ENCODE peak calls at places on chromosomes 13 and 19, in seven cellular contexts. V is H1, O is HCT116, T is K562, L is SK-N-SH, A is HepG2, N is GM12878. U is an unnamed sample.

GRCh38 chr19:29318581-29318980 is 105.6 kb upstream of the UQCRFS1 start:
- DNase-seq in N (no peak), T (no peak), O (no peak), A (no peak), V (no peak), L (no peak), U (no peak)

GRCh38 chr19:23932878-23933277 is 18.2 kb downstream of the ZNF726 start:
- DNase-seq in N (no peak), L (no peak), O (no peak), T (no peak), A (no peak), V (no peak), U (no peak)

GRCh38 chr13:108496364-108497215 is 132.8 kb upstream of the MYO16 start:
- DNase-seq in O (no peak), A (no peak), N (no peak), T (peak), L (peak), V (peak), U (no peak)

GRCh38 chr13:71866173-71867091 is 572 bp downstream of the DACH1 start:
- DNase-seq in O (no peak), L (peak), N (no peak), V (peak), T (no peak), A (no peak), U (no peak)

GRCh38 chr19:13906525-13906904 is 514 bp downstream of the CC2D1A start:
- DNase-seq in V (no peak), O (no peak), N (no peak), T (peak), L (peak), A (peak), U (peak)

GRCh38 chr13:48165063-48165462 is 67.9 kb upstream of the ITM2B start:
- DNase-seq in T (no peak), N (no peak), A (no peak), O (no peak), L (no peak), V (no peak), U (no peak)

GRCh38 chr13:27830010-27830409 is 37.7 kb downstream of the GSX1 start:
- DNase-seq in T (peak), O (peak), A (no peak), L (peak), V (peak), N (no peak), U (peak)

GRCh38 chr19:1907563-1908363 is 2.6 kb downstream of the ADAT3 start:
- DNase-seq in A (peak), T (peak), L (no peak), V (no peak), O (no peak), N (no peak), U (no peak)

GRCh38 chr19:41403181-41403970 is 5.8 kb downstream of the BCKDHA start:
- DNase-seq in O (no peak), A (no peak), T (no peak), V (no peak), N (no peak), L (no peak), U (no peak)

GRCh38 chr13:65854431-65854830 is 1375.7 kb downstream of the PCDH9 start:
- DNase-seq in T (no peak), O (no peak), L (no peak), A (no peak), V (no peak), N (no peak), U (no peak)

GRCh38 chr13:49731766-49732165 is 40.5 kb upstream of the EBPL start:
- DNase-seq in L (no peak), V (no peak), T (no peak), O (no peak), A (no peak), N (no peak), U (no peak)

GRCh38 chr19:55232986-55233385 is 4.4 kb upstream of the TMEM86B start:
- DNase-seq in L (no peak), O (no peak), N (no peak), V (no peak), T (no peak), A (no peak), U (no peak)

GRCh38 chr19:38229585-38230073 is 5.6 kb upstream of the DPF1 start:
- DNase-seq in T (peak), O (peak), A (peak), V (peak), N (no peak), L (peak), U (peak)

GRCh38 chr13:59823495-59823894 is 340.2 kb downstream of the DIAPH3 start:
- DNase-seq in N (no peak), A (no peak), T (no peak), L (no peak), V (no peak), O (no peak), U (no peak)

GRCh38 chr19:23404676-23405075 is 9.4 kb upstream of the ZNF91 start:
- DNase-seq in V (no peak), N (no peak), T (no peak), O (no peak), A (no peak), L (no peak), U (no peak)

GRCh38 chr19:16376649-16377048 is 52.0 kb downstream of the KLF2 start:
- DNase-seq in N (no peak), T (peak), V (peak), O (no peak), L (peak), A (no peak), U (no peak)

GRCh38 chr19:31969955-31970545 is 375.4 kb upstream of the ZNF507 start:
- DNase-seq in O (no peak), L (no peak), T (no peak), N (no peak), A (no peak), V (no peak), U (no peak)

GRCh38 chr13:44819245-44819644 is 170.0 kb downstream of the NUFIP1 start:
- DNase-seq in A (peak), L (no peak), V (no peak), O (peak), T (no peak), N (no peak), U (no peak)

GRCh38 chr19:44525721-44526430 is 3.6 kb downstream of the CEACAM20 start:
- DNase-seq in T (no peak), V (no peak), O (no peak), N (no peak), A (no peak), L (no peak), U (no peak)

GRCh38 chr13:34357435-34358232 is 539.7 kb downstream of the RFC3 start:
- DNase-seq in O (no peak), T (no peak), N (no peak), V (no peak), A (no peak), L (no peak), U (no peak)

GRCh38 chr13:31518666-31519065 is 220.7 kb upstream of the RXFP2 start:
- DNase-seq in V (no peak), T (no peak), N (no peak), L (no peak), A (no peak), O (no peak), U (no peak)

GRCh38 chr19:33408116-33408515 is 34.6 kb downstream of the CEBPG start:
- DNase-seq in V (no peak), N (no peak), T (no peak), L (peak), O (no peak), A (no peak), U (no peak)

DNA sequence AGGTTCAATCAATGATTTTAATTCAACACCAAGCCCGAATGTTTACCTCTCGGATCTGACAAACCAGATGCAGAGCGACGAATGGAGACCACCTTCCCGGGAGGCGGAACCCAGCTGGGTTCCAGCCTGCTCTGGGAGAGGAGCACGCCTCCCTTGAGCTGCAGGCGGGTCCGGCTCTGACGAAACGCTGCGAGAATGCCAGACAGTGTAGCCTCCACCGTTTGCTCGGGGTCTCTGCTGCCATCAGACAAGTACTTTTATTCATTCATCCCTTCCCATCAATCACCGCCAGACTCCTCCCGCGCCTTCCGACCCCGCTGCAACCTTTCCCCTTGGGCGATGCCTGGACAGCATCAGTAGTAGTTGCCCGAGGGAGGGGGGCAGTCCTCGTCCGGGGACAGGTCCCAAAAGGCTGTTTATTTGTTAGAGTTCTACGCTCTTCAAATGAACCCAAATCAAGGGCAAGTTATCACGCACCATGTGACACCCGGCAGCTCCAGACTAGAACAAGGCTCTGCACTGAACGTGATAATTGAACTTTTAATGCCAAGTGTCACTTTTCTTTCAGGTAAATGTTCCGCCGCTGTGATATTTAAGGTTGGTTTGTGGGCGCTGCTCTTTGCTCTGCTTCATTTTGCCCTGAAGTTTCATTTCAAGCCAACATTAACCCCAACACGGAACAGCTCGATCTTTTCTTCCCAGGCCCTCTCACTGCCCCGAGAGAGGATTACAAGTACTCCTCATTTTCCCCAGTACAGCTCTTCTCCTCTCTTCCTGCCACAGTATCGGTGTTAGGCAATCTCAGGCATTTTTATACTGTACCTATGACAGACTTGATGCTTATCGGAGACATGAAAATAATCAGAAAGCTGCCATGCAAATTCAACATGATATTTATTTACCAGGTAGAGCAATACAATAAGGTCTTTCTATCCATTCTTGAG is 992 bp upstream of the EDNRB start:
- DNase-seq in O (no peak), L (peak), T (no peak), A (no peak), N (no peak), V (peak), U (no peak)
- TF ChIP-seq JUND in O (no peak), L (no peak), T (no peak), A (no peak), N (no peak), V (no peak), U (no peak)

DNA sequence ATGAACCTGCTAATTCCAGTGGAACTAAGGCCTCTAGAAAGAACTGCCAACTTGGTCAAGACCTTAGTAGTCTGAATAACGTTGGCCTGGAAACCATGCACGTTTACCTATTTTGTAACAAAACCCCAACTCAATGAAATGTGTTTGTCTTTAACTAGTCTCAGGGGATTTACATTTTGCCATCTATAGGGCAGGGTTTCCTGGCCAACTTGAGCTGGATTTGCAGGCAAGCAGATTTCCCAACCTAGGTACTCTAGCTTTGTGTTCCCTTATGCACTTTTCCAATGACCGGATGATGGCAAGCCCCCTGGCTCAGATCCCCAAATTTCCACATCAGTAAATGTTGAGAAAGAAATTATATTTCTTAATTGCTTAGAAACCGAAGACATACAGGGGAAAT is 114.5 kb downstream of the IRS2 start:
- DNase-seq in N (no peak), A (no peak), T (no peak), O (no peak), L (no peak), V (no peak), U (no peak)
- TF ChIP-seq JUND in N (no peak), A (no peak), T (no peak), O (no peak), L (no peak), V (no peak), U (no peak)

DNA sequence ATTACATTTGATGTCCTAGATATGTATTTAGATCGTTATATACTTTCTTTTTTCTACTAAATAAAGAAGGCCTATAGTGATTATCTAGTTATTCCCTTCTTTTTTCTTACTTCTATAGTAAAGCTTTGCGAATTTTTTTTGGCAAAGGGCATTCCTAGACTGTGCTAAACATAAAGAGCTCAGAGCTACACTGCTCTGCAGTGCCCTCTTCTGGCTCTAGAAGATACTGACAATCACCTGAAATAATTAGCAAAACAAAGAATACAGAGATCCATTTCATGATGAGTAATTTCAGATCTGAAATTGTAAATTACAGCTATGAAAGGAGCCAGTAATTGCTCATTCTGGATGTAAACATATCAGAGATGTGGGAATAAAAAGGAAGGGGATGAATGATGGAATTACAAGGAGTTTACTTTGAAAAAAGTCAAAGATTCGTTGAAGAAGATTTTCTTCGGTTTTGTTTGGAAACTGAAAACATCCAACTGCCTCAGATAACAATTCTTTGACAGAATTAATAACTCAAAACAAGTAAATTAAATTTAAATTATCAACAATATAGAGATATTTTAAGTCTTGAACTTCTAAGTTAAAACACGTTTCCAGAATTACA is 288.5 kb downstream of the NALCN start:
- DNase-seq in V (no peak), T (peak), N (no peak), A (peak), O (peak), L (peak), U (peak)
- TF ChIP-seq JUND in V (no peak), T (no peak), N (no peak), A (no peak), O (no peak), L (no peak), U (no peak)

DNA sequence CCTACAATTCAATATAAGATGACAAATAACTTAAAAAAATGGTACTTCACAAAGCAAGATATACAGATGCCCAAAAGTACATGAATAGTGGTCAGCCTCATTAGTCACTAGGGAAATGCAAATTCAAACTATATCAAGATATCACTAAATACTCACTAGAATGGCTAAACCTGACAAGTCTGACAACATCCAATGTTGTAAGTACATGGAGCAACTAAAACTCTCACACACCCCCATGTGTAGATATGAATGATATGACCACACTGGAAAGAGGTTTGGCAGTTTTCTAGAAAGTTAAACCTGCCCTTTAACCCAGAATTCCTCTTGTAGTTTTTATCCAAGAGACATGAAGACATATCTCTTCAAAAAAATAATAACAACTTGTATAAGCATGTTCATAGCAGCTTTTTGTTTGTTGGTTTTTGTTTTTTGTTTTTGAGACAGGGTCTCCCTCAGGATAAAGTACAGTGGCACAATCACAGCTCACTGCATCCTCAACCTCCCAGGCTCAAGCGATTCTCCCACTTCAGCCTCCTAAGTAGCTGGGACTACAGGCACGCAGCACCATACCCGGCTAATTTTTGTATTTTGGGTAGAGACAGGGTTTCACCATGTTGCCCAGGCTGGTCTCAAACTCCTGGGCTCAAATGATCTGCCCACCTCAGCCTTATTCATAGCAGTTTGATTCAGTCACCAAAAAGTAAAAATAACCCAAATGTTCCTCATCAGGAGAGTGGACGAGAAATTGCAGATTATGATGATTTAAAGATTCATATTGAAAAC is 55.1 kb downstream of the RFX2 start:
- DNase-seq in N (no peak), T (no peak), V (no peak), L (no peak), A (no peak), O (no peak), U (no peak)
- TF ChIP-seq JUND in N (no peak), T (no peak), V (no peak), L (no peak), A (no peak), O (no peak), U (no peak)

U was measured in T47D.